ENCODE peak calls at places on chromosome 17, in ten cellular contexts. One of them, this sample, is unnamed.

GRCh38 chr17:81805707-81806460 is 1.9 kb downstream of the GCGR start:
- DNase-seq in CD4-positive, alpha-beta memory T cell: no peak
- DNase-seq in left ventricle myocardium inferior: no peak
- DNase-seq in stomach: no peak
- DNase-seq in HL-60: no peak
- DNase-seq in HAP-1: no peak
- DNase-seq in AG04450: no peak
- DNase-seq in PC-9: no peak
- DNase-seq in Caco-2: no peak
- DNase-seq in lower lobe of right lung: no peak
- DNase-seq in this sample: no peak

GRCh38 chr17:43907425-43907981 is at the start of gene MPP2:
- DNase-seq in CD4-positive, alpha-beta memory T cell: peak; percentile 69
- DNase-seq in left ventricle myocardium inferior: peak; percentile 72
- DNase-seq in stomach: peak; percentile 73
- DNase-seq in HL-60: peak; percentile 24
- DNase-seq in HAP-1: peak; percentile 74
- DNase-seq in AG04450: peak; percentile 26
- DNase-seq in PC-9: no peak
- DNase-seq in Caco-2: peak; percentile 81
- DNase-seq in lower lobe of right lung: peak; percentile 58
- DNase-seq in this sample: peak; percentile 43

GRCh38 chr17:28256881-28257280 is 62.1 kb upstream of the TMEM97 start:
- DNase-seq in CD4-positive, alpha-beta memory T cell: no peak
- DNase-seq in left ventricle myocardium inferior: no peak
- DNase-seq in stomach: no peak
- DNase-seq in HL-60: no peak
- DNase-seq in HAP-1: no peak
- DNase-seq in AG04450: no peak
- DNase-seq in PC-9: no peak
- DNase-seq in Caco-2: no peak
- DNase-seq in lower lobe of right lung: no peak
- DNase-seq in this sample: no peak

GRCh38 chr17:65027305-65027704 is 29.2 kb downstream of the GNA13 start:
- DNase-seq in CD4-positive, alpha-beta memory T cell: peak; percentile 64
- DNase-seq in left ventricle myocardium inferior: no peak
- DNase-seq in stomach: no peak
- DNase-seq in HL-60: no peak
- DNase-seq in HAP-1: peak; percentile 50
- DNase-seq in AG04450: no peak
- DNase-seq in PC-9: peak; percentile 91
- DNase-seq in Caco-2: peak; percentile 61
- DNase-seq in lower lobe of right lung: no peak
- DNase-seq in this sample: peak; percentile 85

GRCh38 chr17:82107341-82107860 is 9.4 kb upstream of the FASN start:
- DNase-seq in CD4-positive, alpha-beta memory T cell: no peak
- DNase-seq in left ventricle myocardium inferior: peak; percentile 12
- DNase-seq in stomach: no peak
- DNase-seq in HL-60: no peak
- DNase-seq in HAP-1: no peak
- DNase-seq in AG04450: no peak
- DNase-seq in PC-9: no peak
- DNase-seq in Caco-2: peak; percentile 42
- DNase-seq in lower lobe of right lung: no peak
- DNase-seq in this sample: no peak

GRCh38 chr17:76521262-76521661 is 16.2 kb downstream of the CYGB start:
- DNase-seq in CD4-positive, alpha-beta memory T cell: no peak
- DNase-seq in left ventricle myocardium inferior: no peak
- DNase-seq in stomach: no peak
- DNase-seq in HL-60: no peak
- DNase-seq in HAP-1: no peak
- DNase-seq in AG04450: no peak
- DNase-seq in PC-9: no peak
- DNase-seq in Caco-2: no peak
- DNase-seq in lower lobe of right lung: no peak
- DNase-seq in this sample: no peak

GRCh38 chr17:49349535-49349934 is 12.5 kb downstream of the ZNF652 start:
- DNase-seq in CD4-positive, alpha-beta memory T cell: no peak
- DNase-seq in left ventricle myocardium inferior: no peak
- DNase-seq in stomach: no peak
- DNase-seq in HL-60: no peak
- DNase-seq in HAP-1: no peak
- DNase-seq in AG04450: no peak
- DNase-seq in PC-9: no peak
- DNase-seq in Caco-2: no peak
- DNase-seq in lower lobe of right lung: no peak
- DNase-seq in this sample: no peak

GRCh38 chr17:76154935-76155845 is 14.1 kb upstream of the FOXJ1 start:
- DNase-seq in CD4-positive, alpha-beta memory T cell: no peak
- DNase-seq in left ventricle myocardium inferior: no peak
- DNase-seq in stomach: no peak
- DNase-seq in HL-60: no peak
- DNase-seq in HAP-1: no peak
- DNase-seq in AG04450: no peak
- DNase-seq in PC-9: no peak
- DNase-seq in Caco-2: no peak
- DNase-seq in lower lobe of right lung: no peak
- DNase-seq in this sample: no peak

GRCh38 chr17:12041316-12041715 is 20.6 kb downstream of the MAP2K4 start:
- DNase-seq in CD4-positive, alpha-beta memory T cell: no peak
- DNase-seq in left ventricle myocardium inferior: no peak
- DNase-seq in stomach: no peak
- DNase-seq in HL-60: no peak
- DNase-seq in HAP-1: no peak
- DNase-seq in AG04450: peak; percentile 27
- DNase-seq in PC-9: no peak
- DNase-seq in Caco-2: no peak
- DNase-seq in lower lobe of right lung: no peak
- DNase-seq in this sample: peak; percentile 84

GRCh38 chr17:81651692-81652091 is 4.7 kb downstream of the PDE6G start:
- DNase-seq in CD4-positive, alpha-beta memory T cell: no peak
- DNase-seq in left ventricle myocardium inferior: no peak
- DNase-seq in stomach: no peak
- DNase-seq in HL-60: no peak
- DNase-seq in HAP-1: no peak
- DNase-seq in AG04450: peak; percentile 68
- DNase-seq in PC-9: peak; percentile 70
- DNase-seq in Caco-2: no peak
- DNase-seq in lower lobe of right lung: no peak
- DNase-seq in this sample: peak; percentile 33

GRCh38 chr17:82936768-82937171 is 96.9 kb upstream of the ZNF750 start:
- DNase-seq in CD4-positive, alpha-beta memory T cell: no peak
- DNase-seq in left ventricle myocardium inferior: peak; percentile 12
- DNase-seq in stomach: peak; percentile 22
- DNase-seq in HL-60: no peak
- DNase-seq in HAP-1: no peak
- DNase-seq in AG04450: no peak
- DNase-seq in PC-9: no peak
- DNase-seq in Caco-2: no peak
- DNase-seq in lower lobe of right lung: peak; percentile 42
- DNase-seq in this sample: no peak

GRCh38 chr17:16288860-16289571 is 64.3 kb downstream of the CENPV start:
- DNase-seq in CD4-positive, alpha-beta memory T cell: no peak
- DNase-seq in left ventricle myocardium inferior: no peak
- DNase-seq in stomach: no peak
- DNase-seq in HL-60: no peak
- DNase-seq in HAP-1: no peak
- DNase-seq in AG04450: no peak
- DNase-seq in PC-9: no peak
- DNase-seq in Caco-2: peak; percentile 64
- DNase-seq in lower lobe of right lung: no peak
- DNase-seq in this sample: no peak

GRCh38 chr17:4858068-4858879 is 25.1 kb downstream of the MINK1 start:
- DNase-seq in CD4-positive, alpha-beta memory T cell: no peak
- DNase-seq in left ventricle myocardium inferior: no peak
- DNase-seq in stomach: no peak
- DNase-seq in HL-60: no peak
- DNase-seq in HAP-1: no peak
- DNase-seq in AG04450: no peak
- DNase-seq in PC-9: no peak
- DNase-seq in Caco-2: no peak
- DNase-seq in lower lobe of right lung: no peak
- DNase-seq in this sample: peak; percentile 40

GRCh38 chr17:64491034-64491860 is 5.6 kb downstream of the POLG2 start:
- DNase-seq in CD4-positive, alpha-beta memory T cell: peak; percentile 58
- DNase-seq in left ventricle myocardium inferior: no peak
- DNase-seq in stomach: no peak
- DNase-seq in HL-60: peak; percentile 39
- DNase-seq in HAP-1: no peak
- DNase-seq in AG04450: no peak
- DNase-seq in PC-9: peak; percentile 53
- DNase-seq in Caco-2: peak; percentile 51
- DNase-seq in lower lobe of right lung: no peak
- DNase-seq in this sample: peak; percentile 49

GRCh38 chr17:39709319-39709997 is 9.6 kb downstream of the ERBB2 start:
- DNase-seq in CD4-positive, alpha-beta memory T cell: no peak
- DNase-seq in left ventricle myocardium inferior: no peak
- DNase-seq in stomach: no peak
- DNase-seq in HL-60: no peak
- DNase-seq in HAP-1: no peak
- DNase-seq in AG04450: no peak
- DNase-seq in PC-9: no peak
- DNase-seq in Caco-2: no peak
- DNase-seq in lower lobe of right lung: no peak
- DNase-seq in this sample: no peak

GRCh38 chr17:31488264-31488981 is 96.9 kb downstream of the RAB11FIP4 start:
- DNase-seq in CD4-positive, alpha-beta memory T cell: no peak
- DNase-seq in left ventricle myocardium inferior: no peak
- DNase-seq in stomach: peak; percentile 61
- DNase-seq in HL-60: no peak
- DNase-seq in HAP-1: no peak
- DNase-seq in AG04450: no peak
- DNase-seq in PC-9: peak; percentile 44
- DNase-seq in Caco-2: peak; percentile 52
- DNase-seq in lower lobe of right lung: peak; percentile 74
- DNase-seq in this sample: no peak

DNA sequence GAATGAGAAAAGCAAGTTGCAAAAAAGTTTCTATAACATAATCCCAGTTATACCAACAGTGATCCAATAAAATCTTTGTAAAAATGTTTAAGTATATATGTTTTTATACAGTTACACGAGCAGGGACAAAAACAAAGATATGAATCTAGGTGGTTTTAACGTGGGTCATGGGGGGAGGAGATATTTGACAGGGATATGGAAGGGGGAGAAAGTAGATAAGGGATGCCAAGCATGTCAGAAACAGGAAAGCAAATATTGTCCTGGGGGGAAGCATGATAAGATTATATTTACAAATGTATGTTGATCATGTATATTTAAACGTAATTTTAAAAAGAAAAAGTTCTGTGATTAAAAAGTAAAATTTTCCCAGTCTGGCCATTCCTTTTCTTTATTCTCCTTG is 43.1 kb downstream of the TNRC6C start:
- DNase-seq in CD4-positive, alpha-beta memory T cell: no peak
- DNase-seq in left ventricle myocardium inferior: no peak
- DNase-seq in stomach: no peak
- DNase-seq in HL-60: no peak
- DNase-seq in HAP-1: no peak
- DNase-seq in AG04450: no peak
- DNase-seq in PC-9: no peak
- DNase-seq in Caco-2: no peak
- DNase-seq in lower lobe of right lung: no peak
- DNase-seq in this sample: no peak
- H3K27me3 ChIP-seq in CD4-positive, alpha-beta memory T cell: no peaks in the 10 kb centered on the region
- H3K27me3 ChIP-seq in left ventricle myocardium inferior: no peaks in the 10 kb centered on the region
- H3K27me3 ChIP-seq in stomach: no peaks in the 10 kb centered on the region
- H3K27me3 ChIP-seq in HL-60: no peaks in the 10 kb centered on the region
- H3K27me3 ChIP-seq in HAP-1: no peaks in the 10 kb centered on the region
- H3K27me3 ChIP-seq in AG04450: no peaks in the 10 kb centered on the region
- H3K27me3 ChIP-seq in PC-9: peaks cover 58% of the 10 kb centered on the region
- H3K27me3 ChIP-seq in Caco-2: no peaks in the 10 kb centered on the region
- H3K27me3 ChIP-seq in lower lobe of right lung: no peaks in the 10 kb centered on the region
- H3K27me3 ChIP-seq in this sample: no peaks in the 10 kb centered on the region

DNA sequence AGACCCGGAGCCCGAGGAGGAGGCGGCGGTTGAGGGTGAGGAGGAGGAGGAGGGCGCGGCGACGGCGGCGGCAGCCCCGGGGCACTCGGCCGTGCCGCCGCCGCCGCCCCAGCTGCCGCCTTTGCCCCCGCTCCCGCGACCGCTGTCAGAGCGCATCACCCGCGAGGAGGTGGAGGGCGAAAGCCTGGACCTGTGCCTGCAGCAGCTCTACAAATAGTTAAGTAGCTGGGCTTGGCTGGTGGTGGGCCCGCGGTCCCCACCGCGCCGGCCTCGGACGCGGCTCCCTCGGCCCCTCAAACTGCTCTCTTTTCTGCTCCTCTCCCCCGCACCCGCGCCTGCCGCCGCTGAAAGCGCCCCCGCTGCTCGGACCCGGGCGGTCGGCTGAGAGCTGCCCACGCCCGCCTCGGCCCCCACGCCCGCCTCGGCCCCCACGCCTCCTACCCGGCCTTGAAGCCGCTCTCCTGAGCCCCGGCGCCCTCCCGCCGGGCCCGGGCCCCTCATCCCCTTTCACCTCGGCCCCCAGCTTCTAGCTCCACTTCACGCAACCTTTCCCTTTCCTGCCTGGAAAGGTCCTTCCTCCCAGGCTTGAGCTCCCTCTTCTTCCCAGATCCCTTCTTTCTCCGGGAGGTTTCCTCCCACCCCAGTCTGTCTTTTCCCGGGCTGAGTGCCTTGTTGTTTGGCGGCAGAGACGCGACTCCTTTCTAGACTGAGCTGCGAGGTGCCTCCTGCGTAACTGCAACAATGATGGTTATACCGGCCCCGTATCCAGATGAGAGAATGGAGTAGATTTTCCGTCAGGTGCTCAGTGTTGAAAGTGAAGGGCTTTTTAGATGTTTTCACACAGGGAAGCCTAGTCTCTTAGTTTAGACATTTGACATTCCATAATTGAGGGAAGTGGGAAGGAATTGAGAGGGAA is 850 bp downstream of the PPM1E start:
- DNase-seq in CD4-positive, alpha-beta memory T cell: peak; percentile 2
- DNase-seq in left ventricle myocardium inferior: no peak
- DNase-seq in stomach: no peak
- DNase-seq in HL-60: no peak
- DNase-seq in HAP-1: peak; percentile 48
- DNase-seq in AG04450: no peak
- DNase-seq in PC-9: no peak
- DNase-seq in Caco-2: no peak
- DNase-seq in lower lobe of right lung: no peak
- DNase-seq in this sample: no peak
- H3K27me3 ChIP-seq in CD4-positive, alpha-beta memory T cell: peaks cover 18% of the 10 kb centered on the region
- H3K27me3 ChIP-seq in left ventricle myocardium inferior: peaks cover 69% of the 10 kb centered on the region
- H3K27me3 ChIP-seq in stomach: peaks cover 67% of the 10 kb centered on the region
- H3K27me3 ChIP-seq in HL-60: peaks cover 46% of the 10 kb centered on the region
- H3K27me3 ChIP-seq in HAP-1: no peaks in the 10 kb centered on the region
- H3K27me3 ChIP-seq in AG04450: peaks cover 37% of the 10 kb centered on the region
- H3K27me3 ChIP-seq in PC-9: peaks cover 45% of the 10 kb centered on the region
- H3K27me3 ChIP-seq in Caco-2: no peaks in the 10 kb centered on the region
- H3K27me3 ChIP-seq in lower lobe of right lung: peaks cover 56% of the 10 kb centered on the region
- H3K27me3 ChIP-seq in this sample: peaks cover 11% of the 10 kb centered on the region

GRCh38 chr17:79808763-79809529 is 12.1 kb upstream of the CBX8 start:
- DNase-seq in CD4-positive, alpha-beta memory T cell: no peak
- DNase-seq in left ventricle myocardium inferior: no peak
- DNase-seq in stomach: peak; percentile 66
- DNase-seq in HL-60: no peak
- DNase-seq in HAP-1: no peak
- DNase-seq in AG04450: no peak
- DNase-seq in PC-9: peak; percentile 61
- DNase-seq in Caco-2: peak; percentile 60
- DNase-seq in lower lobe of right lung: no peak
- DNase-seq in this sample: peak; percentile 66
- H3K27me3 ChIP-seq in CD4-positive, alpha-beta memory T cell: peaks cover 74% of the 10 kb centered on the region
- H3K27me3 ChIP-seq in left ventricle myocardium inferior: peaks cover 99% of the 10 kb centered on the region
- H3K27me3 ChIP-seq in stomach: peaks cover 100% of the 10 kb centered on the region
- H3K27me3 ChIP-seq in HL-60: peaks cover 73% of the 10 kb centered on the region
- H3K27me3 ChIP-seq in HAP-1: no peaks in the 10 kb centered on the region
- H3K27me3 ChIP-seq in AG04450: peaks cover 89% of the 10 kb centered on the region
- H3K27me3 ChIP-seq in PC-9: peaks cover 10% of the 10 kb centered on the region
- H3K27me3 ChIP-seq in Caco-2: no peaks in the 10 kb centered on the region
- H3K27me3 ChIP-seq in lower lobe of right lung: peaks cover 93% of the 10 kb centered on the region
- H3K27me3 ChIP-seq in this sample: peaks cover 77% of the 10 kb centered on the region

GRCh38 chr17:66966529-66967418 is 2.3 kb downstream of the CACNG4 start:
- DNase-seq in CD4-positive, alpha-beta memory T cell: no peak
- DNase-seq in left ventricle myocardium inferior: no peak
- DNase-seq in stomach: no peak
- DNase-seq in HL-60: no peak
- DNase-seq in HAP-1: no peak
- DNase-seq in AG04450: no peak
- DNase-seq in PC-9: no peak
- DNase-seq in Caco-2: no peak
- DNase-seq in lower lobe of right lung: no peak
- DNase-seq in this sample: no peak
- H3K27me3 ChIP-seq in CD4-positive, alpha-beta memory T cell: peaks cover 9% of the 10 kb centered on the region
- H3K27me3 ChIP-seq in left ventricle myocardium inferior: peaks cover 95% of the 10 kb centered on the region
- H3K27me3 ChIP-seq in stomach: peaks cover 95% of the 10 kb centered on the region
- H3K27me3 ChIP-seq in HL-60: peaks cover 44% of the 10 kb centered on the region
- H3K27me3 ChIP-seq in HAP-1: peaks cover 56% of the 10 kb centered on the region
- H3K27me3 ChIP-seq in AG04450: peaks cover 70% of the 10 kb centered on the region
- H3K27me3 ChIP-seq in PC-9: no peaks in the 10 kb centered on the region
- H3K27me3 ChIP-seq in Caco-2: no peaks in the 10 kb centered on the region
- H3K27me3 ChIP-seq in lower lobe of right lung: peaks cover 58% of the 10 kb centered on the region
- H3K27me3 ChIP-seq in this sample: peaks cover 47% of the 10 kb centered on the region